ENCODE peak calls at places on chromosomes 1 and 21, in six cellular contexts. F is stimulated activated CD8-positive, alpha-beta memory T cell treated with anti-CD3 and anti-CD28 coated beads, Interleukin-15, amount 100 ng/mL, for 4 hours; C is activated T-helper 1 cell treated with anti-CD3 and anti-CD28 coated beads, Interleukin-12 subunit alpha, Interleukin-12 subunit beta, Interleukin-2, Interleukin-4 antibody, amounts not matched to agents 30 ng/mL and 10 ng/mL and 1 ng/mL, durations not matched to agents 14 hours and 24 hours and 36 hours; J is fibroblast of mammary gland; T is upper lobe of right lung; O is CD4-positive, alpha-beta T cell. X is an unnamed sample.

GRCh38 chr1:230632273-230632873 is 9.9 kb upstream of the COG2 start:
- DNase-seq in J (peak), T (no peak), F (no peak), O (no peak), C (no peak), X (no peak)

GRCh38 chr1:157993179-157994080 is at the start of gene KIRREL1:
- DNase-seq in J (peak), T (peak), C (no peak), O (no peak), F (no peak), X (no peak)

GRCh38 chr1:177133977-177134538 is 30.5 kb downstream of the ASTN1 start:
- DNase-seq in J (no peak), O (no peak), F (no peak), C (no peak), T (no peak), X (no peak)

GRCh38 chr1:87642581-87643129 is 314.0 kb downstream of the LMO4 start:
- DNase-seq in C (no peak), J (no peak), O (no peak), F (no peak), T (no peak), X (no peak)

GRCh38 chr1:174875306-174875705 is 124.4 kb upstream of the CACYBP start:
- DNase-seq in C (no peak), O (peak), T (peak), J (no peak), F (no peak), X (no peak)

GRCh38 chr21:14120091-14120734 is 90.5 kb downstream of the LIPI start:
- DNase-seq in T (no peak), J (peak), F (no peak), C (peak), O (no peak), X (peak)

GRCh38 chr1:197440730-197441129 is 172.7 kb downstream of the CRB1 start:
- DNase-seq in C (no peak), F (no peak), T (no peak), O (no peak), J (no peak), X (no peak)

GRCh38 chr1:47226121-47226977 is 5.7 kb downstream of the TAL1 start:
- DNase-seq in J (no peak), T (no peak), C (no peak), O (no peak), F (no peak), X (no peak)

GRCh38 chr1:34188418-34188817 is 11.7 kb downstream of the C1orf94 start:
- DNase-seq in C (no peak), J (no peak), T (no peak), O (no peak), F (no peak), X (no peak)

GRCh38 chr1:54571803-54572202 is 23.8 kb downstream of the ACOT11 start:
- DNase-seq in J (no peak), F (no peak), T (no peak), C (no peak), O (no peak), X (no peak)

GRCh38 chr1:26889580-26890466 is at the start of gene GPN2:
- DNase-seq in C (peak), T (peak), J (peak), O (peak), F (peak), X (peak)

GRCh38 chr21:25557170-25557569 is 50.1 kb downstream of the MRPL39 start:
- DNase-seq in T (no peak), J (peak), C (no peak), F (no peak), O (no peak), X (no peak)

GRCh38 chr1:209667701-209668100 is 7.5 kb upstream of the G0S2 start:
- DNase-seq in O (no peak), C (no peak), T (no peak), F (no peak), J (no peak), X (no peak)